ENCODE peak calls at places on chromosome X, in four cellular contexts. One of them, this sample, is unnamed.

GRCh38 chrX:70301716-70302115 is 11.8 kb downstream of the KIF4A start:
- DNase-seq in kidney epithelial cell: no peak
- DNase-seq in lung: no peak
- DNase-seq in neural progenitor cell: no peak
- DNase-seq in this sample: no peak

GRCh38 chrX:68183612-68184214 is 249.6 kb downstream of the OPHN1 start:
- DNase-seq in lung: no peak
- DNase-seq in neural progenitor cell: peak
- DNase-seq in kidney epithelial cell: no peak
- DNase-seq in this sample: no peak

GRCh38 chrX:122579036-122579435 is 605.0 kb upstream of the GRIA3 start:
- DNase-seq in neural progenitor cell: no peak
- DNase-seq in kidney epithelial cell: no peak
- DNase-seq in lung: no peak
- DNase-seq in this sample: no peak

GRCh38 chrX:8629871-8630270 is 102.1 kb downstream of the ANOS1 start:
- DNase-seq in lung: no peak
- DNase-seq in neural progenitor cell: no peak
- DNase-seq in kidney epithelial cell: no peak
- DNase-seq in this sample: no peak

GRCh38 chrX:38919202-38919601 is 117.9 kb downstream of the MID1IP1 start:
- DNase-seq in kidney epithelial cell: no peak
- DNase-seq in lung: no peak
- DNase-seq in neural progenitor cell: no peak
- DNase-seq in this sample: no peak

GRCh38 chrX:97096385-97096784 is 212.7 kb downstream of the RPA4 start:
- DNase-seq in lung: no peak
- DNase-seq in kidney epithelial cell: no peak
- DNase-seq in neural progenitor cell: no peak
- DNase-seq in this sample: no peak

GRCh38 chrX:1582686-1583437 is 8.5 kb upstream of the AKAP17A start:
- DNase-seq in lung: peak
- DNase-seq in neural progenitor cell: no peak
- DNase-seq in kidney epithelial cell: no peak
- DNase-seq in this sample: no peak

GRCh38 chrX:95076449-95076848 is 1402.4 kb downstream of the FAM133A start:
- DNase-seq in lung: no peak
- DNase-seq in kidney epithelial cell: no peak
- DNase-seq in neural progenitor cell: peak
- DNase-seq in this sample: no peak

GRCh38 chrX:20042221-20042620 is 51.4 kb upstream of the BCLAF3 start:
- DNase-seq in lung: no peak
- DNase-seq in kidney epithelial cell: no peak
- DNase-seq in neural progenitor cell: no peak
- DNase-seq in this sample: no peak

GRCh38 chrX:30241724-30242415 is at the start of gene MAGEB4:
- DNase-seq in neural progenitor cell: peak
- DNase-seq in lung: no peak
- DNase-seq in kidney epithelial cell: no peak
- DNase-seq in this sample: no peak

GRCh38 chrX:72569786-72570185 is 2.9 kb downstream of the HDAC8 start:
- DNase-seq in neural progenitor cell: no peak
- DNase-seq in kidney epithelial cell: no peak
- DNase-seq in lung: no peak
- DNase-seq in this sample: no peak

GRCh38 chrX:125681507-125681906 is 361.8 kb downstream of the TEX13C start:
- DNase-seq in neural progenitor cell: no peak
- DNase-seq in kidney epithelial cell: no peak
- DNase-seq in lung: no peak
- DNase-seq in this sample: no peak

GRCh38 chrX:15497865-15498264 is 2.7 kb upstream of the BMX start:
- DNase-seq in lung: peak
- DNase-seq in kidney epithelial cell: no peak
- DNase-seq in neural progenitor cell: peak
- DNase-seq in this sample: no peak

GRCh38 chrX:153381684-153382532 is 19.2 kb downstream of the PNMA6E start:
- DNase-seq in lung: no peak
- DNase-seq in kidney epithelial cell: peak
- DNase-seq in neural progenitor cell: peak
- DNase-seq in this sample: peak

DNA sequence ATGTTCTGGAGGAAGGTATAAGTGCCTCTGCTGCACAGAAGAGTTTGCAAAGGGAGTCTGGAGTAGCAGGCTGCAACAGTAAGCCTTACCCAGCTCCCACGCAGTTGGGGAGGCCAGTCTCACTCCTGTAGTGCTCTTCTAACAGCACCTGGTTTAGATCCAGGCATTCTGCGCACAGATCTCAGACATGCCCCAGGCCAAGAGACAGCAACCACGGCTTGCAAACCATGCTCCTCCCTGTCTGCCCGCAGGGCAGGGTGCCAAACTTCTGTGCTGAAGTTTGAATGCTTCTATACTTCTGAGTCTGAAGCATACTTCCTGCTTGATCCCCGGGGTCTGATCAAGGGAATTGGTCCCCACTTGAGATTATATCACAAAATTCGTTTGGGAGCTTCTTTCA is 106.3 kb downstream of the LINC00632 start:
- DNase-seq in neural progenitor cell: no peak
- DNase-seq in lung: no peak
- DNase-seq in kidney epithelial cell: no peak
- DNase-seq in this sample: no peak
- H3K4me3 ChIP-seq in neural progenitor cell: no peak
- H3K4me3 ChIP-seq in lung: no peak
- H3K4me3 ChIP-seq in kidney epithelial cell: no peak
- H3K4me3 ChIP-seq in this sample: no peak

GRCh38 chrX:104013606-104014005 is at the start of gene H2BW1:
- DNase-seq in neural progenitor cell: no peak
- DNase-seq in kidney epithelial cell: no peak
- DNase-seq in lung: no peak
- DNase-seq in this sample: no peak

GRCh38 chrX:104013158-104013557 is 350 bp downstream of the H2BW1 start:
- DNase-seq in lung: no peak
- DNase-seq in neural progenitor cell: no peak
- DNase-seq in kidney epithelial cell: no peak
- DNase-seq in this sample: no peak

GRCh38 chrX:104018126-104018525 is 4.6 kb upstream of the H2BW1 start:
- DNase-seq in lung: no peak
- DNase-seq in neural progenitor cell: no peak
- DNase-seq in kidney epithelial cell: no peak
- DNase-seq in this sample: no peak
- H3K4me3 ChIP-seq in lung: no peak
- H3K4me3 ChIP-seq in neural progenitor cell: no peak
- H3K4me3 ChIP-seq in kidney epithelial cell: no peak
- H3K4me3 ChIP-seq in this sample: no peak

GRCh38 chrX:131053076-131053475 is 5.1 kb upstream of the ARHGAP36 start:
- DNase-seq in neural progenitor cell: no peak
- DNase-seq in lung: no peak
- DNase-seq in kidney epithelial cell: no peak
- DNase-seq in this sample: no peak
- H3K4me3 ChIP-seq in neural progenitor cell: no peak
- H3K4me3 ChIP-seq in lung: no peak
- H3K4me3 ChIP-seq in kidney epithelial cell: no peak
- H3K4me3 ChIP-seq in this sample: no peak

GRCh38 chrX:10130354-10130753 is 26.4 kb upstream of the CLCN4 start:
- DNase-seq in neural progenitor cell: no peak
- DNase-seq in kidney epithelial cell: no peak
- DNase-seq in lung: no peak
- DNase-seq in this sample: no peak
- H3K4me3 ChIP-seq in neural progenitor cell: no peak
- H3K4me3 ChIP-seq in kidney epithelial cell: no peak
- H3K4me3 ChIP-seq in lung: no peak
- H3K4me3 ChIP-seq in this sample: no peak

DNA sequence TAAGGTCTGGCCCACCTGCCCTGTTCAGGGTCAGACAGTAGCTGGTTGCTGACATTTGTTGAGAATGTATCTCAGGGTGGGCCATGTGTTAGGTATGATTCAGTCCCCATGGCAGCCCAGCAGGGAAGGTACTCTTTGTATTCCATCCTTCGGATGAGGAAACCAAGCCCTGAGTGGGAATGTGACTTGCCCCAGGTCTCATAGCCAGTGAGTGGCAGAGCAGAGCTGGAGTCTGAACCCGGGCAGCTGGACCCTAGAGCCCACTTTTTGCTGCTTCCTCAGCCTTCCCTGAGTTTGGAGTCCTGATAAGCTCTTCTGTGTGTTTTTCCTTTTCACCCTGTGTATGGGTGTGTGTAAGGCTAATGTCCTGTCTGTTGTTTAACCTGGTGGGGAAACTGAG is 21.6 kb upstream of the UBA1 start:
- DNase-seq in lung: no peak
- DNase-seq in kidney epithelial cell: no peak
- DNase-seq in neural progenitor cell: no peak
- DNase-seq in this sample: no peak
- H3K4me3 ChIP-seq in lung: no peak
- H3K4me3 ChIP-seq in kidney epithelial cell: no peak
- H3K4me3 ChIP-seq in neural progenitor cell: no peak
- H3K4me3 ChIP-seq in this sample: no peak

GRCh38 chrX:101550825-101551767 is 749 bp downstream of the ARMCX1 start:
- DNase-seq in lung: peak
- DNase-seq in kidney epithelial cell: no peak
- DNase-seq in neural progenitor cell: peak
- DNase-seq in this sample: no peak
- H3K4me3 ChIP-seq in lung: peak
- H3K4me3 ChIP-seq in kidney epithelial cell: peak
- H3K4me3 ChIP-seq in neural progenitor cell: peak
- H3K4me3 ChIP-seq in this sample: peak

GRCh38 chrX:136425996-136426395 is 61.8 kb upstream of the BRS3 start:
- DNase-seq in neural progenitor cell: no peak
- DNase-seq in kidney epithelial cell: no peak
- DNase-seq in lung: no peak
- DNase-seq in this sample: no peak

GRCh38 chrX:136423724-136424123 is 64.0 kb upstream of the BRS3 start:
- DNase-seq in neural progenitor cell: no peak
- DNase-seq in lung: no peak
- DNase-seq in kidney epithelial cell: no peak
- DNase-seq in this sample: no peak

GRCh38 chrX:136417806-136418205 is 69.9 kb upstream of the BRS3 start:
- DNase-seq in neural progenitor cell: no peak
- DNase-seq in lung: no peak
- DNase-seq in kidney epithelial cell: no peak
- DNase-seq in this sample: no peak

GRCh38 chrX:136421338-136421737 is 66.4 kb upstream of the BRS3 start:
- DNase-seq in kidney epithelial cell: no peak
- DNase-seq in lung: no peak
- DNase-seq in neural progenitor cell: no peak
- DNase-seq in this sample: no peak
- H3K4me3 ChIP-seq in kidney epithelial cell: no peak
- H3K4me3 ChIP-seq in lung: no peak
- H3K4me3 ChIP-seq in neural progenitor cell: no peak
- H3K4me3 ChIP-seq in this sample: no peak

DNA sequence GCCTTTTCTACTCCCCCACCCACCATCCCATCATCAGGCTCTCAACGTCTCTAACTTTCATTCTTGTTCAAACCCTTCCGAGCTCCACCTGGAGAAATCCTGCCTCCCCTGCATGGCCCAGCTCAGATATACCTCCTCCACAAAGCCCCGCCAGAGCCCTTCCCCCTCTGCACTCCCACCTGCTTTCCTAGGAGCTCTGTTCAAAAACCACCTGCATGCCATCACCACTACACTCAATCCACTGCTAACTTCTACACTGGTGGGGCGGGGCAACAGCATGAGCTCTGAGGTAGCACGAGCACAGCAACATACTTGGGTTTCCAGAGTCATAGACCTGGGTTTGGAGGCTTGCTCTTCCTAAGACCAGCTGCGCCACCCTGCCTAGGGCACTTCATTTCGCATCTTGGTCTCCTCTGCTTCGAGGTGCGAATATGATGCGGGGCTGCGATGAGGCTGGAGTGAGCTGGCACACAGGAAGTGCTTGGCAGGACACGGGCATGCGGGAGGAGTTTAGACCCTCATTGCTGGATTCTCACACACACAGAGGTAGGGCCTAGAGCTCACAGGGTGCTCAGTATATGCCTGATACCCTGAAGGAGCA is 3.5 kb downstream of the SASH3 start:
- DNase-seq in neural progenitor cell: no peak
- DNase-seq in lung: no peak
- DNase-seq in kidney epithelial cell: no peak
- DNase-seq in this sample: no peak
- H3K4me3 ChIP-seq in neural progenitor cell: no peak
- H3K4me3 ChIP-seq in lung: no peak
- H3K4me3 ChIP-seq in kidney epithelial cell: no peak
- H3K4me3 ChIP-seq in this sample: no peak

DNA sequence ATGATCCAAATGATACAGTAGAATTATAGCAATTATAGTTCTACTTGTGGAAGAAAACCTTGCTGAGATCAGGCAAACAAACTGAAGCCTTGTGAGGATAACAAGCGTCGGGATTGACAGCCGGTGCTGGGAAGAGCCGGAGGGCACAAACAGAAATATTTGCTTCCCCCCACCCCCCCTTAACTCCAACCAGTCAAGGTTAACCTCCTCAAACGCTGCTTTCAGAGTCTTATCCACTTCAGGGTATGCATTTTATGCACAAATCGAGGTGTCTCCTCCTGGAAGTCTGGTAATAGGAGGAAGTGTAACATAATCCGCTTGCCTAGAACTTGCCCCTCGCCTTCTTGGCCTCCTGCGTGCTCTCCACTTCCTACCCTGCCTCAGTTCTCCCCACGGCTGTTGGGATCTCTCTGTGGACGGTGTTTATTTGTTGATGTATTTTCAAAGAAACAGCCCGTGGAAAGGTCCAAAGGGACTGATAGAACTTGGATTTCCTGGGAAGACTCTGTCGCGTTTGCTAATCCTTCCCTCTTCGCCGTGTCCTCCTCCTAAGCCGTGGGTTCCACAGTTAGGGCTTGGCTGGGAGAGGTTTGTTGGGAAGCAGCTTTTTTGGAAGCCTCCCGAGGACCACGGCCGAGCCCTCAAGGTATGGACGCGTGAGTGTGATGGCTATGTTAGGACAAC is 4.1 kb upstream of the ARX start:
- DNase-seq in kidney epithelial cell: no peak
- DNase-seq in neural progenitor cell: peak
- DNase-seq in lung: no peak
- DNase-seq in this sample: no peak
- H3K4me3 ChIP-seq in kidney epithelial cell: no peak
- H3K4me3 ChIP-seq in neural progenitor cell: peak
- H3K4me3 ChIP-seq in lung: no peak
- H3K4me3 ChIP-seq in this sample: no peak

DNA sequence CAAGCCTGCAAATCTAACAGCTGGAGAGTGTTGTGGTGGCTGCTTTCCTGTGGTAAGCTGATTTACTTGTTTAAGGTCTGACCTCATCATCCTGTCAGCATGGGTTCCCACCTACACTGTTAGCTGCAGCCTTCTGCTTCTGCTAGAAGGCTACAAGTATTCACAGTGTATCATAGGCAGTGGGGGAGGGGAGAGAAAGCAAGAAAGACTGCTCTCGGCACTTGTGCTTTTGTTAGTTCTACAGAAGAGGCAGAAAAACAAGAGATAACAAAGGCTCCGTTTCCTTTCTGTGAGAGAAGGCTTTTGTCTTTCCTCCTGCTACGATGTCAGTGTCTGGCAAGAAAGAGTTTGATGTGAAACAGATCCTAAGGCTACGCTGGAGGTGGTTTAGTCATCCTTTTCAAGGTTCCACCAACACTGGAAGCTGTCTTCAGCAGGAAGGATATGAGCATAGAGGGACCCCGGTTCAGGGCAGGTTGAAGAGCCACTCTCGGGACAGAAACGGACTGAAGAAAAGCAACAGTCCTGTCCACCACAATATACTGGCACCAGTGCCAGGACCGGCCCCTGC is at the start of gene KLHL4:
- DNase-seq in kidney epithelial cell: peak
- DNase-seq in neural progenitor cell: peak
- DNase-seq in lung: no peak
- DNase-seq in this sample: no peak
- H3K4me3 ChIP-seq in kidney epithelial cell: peak
- H3K4me3 ChIP-seq in neural progenitor cell: peak
- H3K4me3 ChIP-seq in lung: no peak
- H3K4me3 ChIP-seq in this sample: peak